ENCODE peak calls at places on chromosome 20, in six cellular contexts. X is amniotic stem cell; S is iPS-NIHi11; H is T-cell; J is stimulated activated CD8-positive, alpha-beta memory T cell treated with anti-CD3 and anti-CD28 coated beads, Interleukin-12 subunit alpha, Interleukin-12 subunit beta, amount 100 ng/mL, for 1 hour; B is H54. Q is an unnamed sample.

GRCh38 chr20:20593447-20594170 is 118.8 kb downstream of the RALGAPA2 start:
- DNase-seq in X (peak), S (peak), H (no peak), J (no peak), B (peak), Q (no peak)

GRCh38 chr20:46152824-46153586 is 34.9 kb downstream of the CD40 start:
- DNase-seq in X (no peak), S (no peak), H (no peak), J (no peak), B (no peak), Q (no peak)

GRCh38 chr20:30506100-30506499 is 751.4 kb upstream of the DEFB115 start:
- DNase-seq in X (no peak), S (peak), H (no peak), J (no peak), B (no peak), Q (no peak)

GRCh38 chr20:19588731-19589130 is 169.3 kb upstream of the RIN2 start:
- DNase-seq in X (no peak), S (no peak), H (no peak), J (no peak), B (no peak), Q (no peak)

GRCh38 chr20:5797165-5797564 is 47.0 kb downstream of the SHLD1 start:
- DNase-seq in X (no peak), S (no peak), H (no peak), J (no peak), B (no peak), Q (no peak)

GRCh38 chr20:24381886-24382285 is 87.5 kb upstream of the SYNDIG1 start:
- DNase-seq in X (no peak), S (no peak), H (no peak), J (no peak), B (no peak), Q (no peak)

GRCh38 chr20:32582659-32583580 is 2.2 kb downstream of the NOL4L start:
- DNase-seq in X (no peak), S (peak), H (no peak), J (no peak), B (peak), Q (no peak)

GRCh38 chr20:51456511-51457280 is 85.8 kb downstream of the NFATC2 start:
- DNase-seq in X (peak), S (peak), H (no peak), J (no peak), B (peak), Q (no peak)